ENCODE peak calls at places on chromosomes 2 and 18, in five cellular contexts. A is ovary, X is K562, I is GM12878, E is spleen. D is an unnamed sample.

GRCh38 chr2:181790716-181791649 is 100.5 kb upstream of the ITPRID2 start:
- DNase-seq in A (no peak), X (no peak), I (peak; percentile 50), E (no peak), D (no peak)

GRCh38 chr2:158726906-158727592 is 68.1 kb upstream of the DAPL1 start:
- DNase-seq in E (no peak), A (no peak), I (no peak), X (no peak), D (no peak)

GRCh38 chr2:9074930-9075329 is 71.4 kb upstream of the MBOAT2 start:
- DNase-seq in E (no peak), X (no peak), A (no peak), I (no peak), D (no peak)

GRCh38 chr2:236371010-236371409 is 106.8 kb upstream of the ASB18 start:
- DNase-seq in I (no peak), A (no peak), E (no peak), X (no peak), D (no peak)

GRCh38 chr2:226334981-226335720 is 464.5 kb downstream of the IRS1 start:
- DNase-seq in A (no peak), X (no peak), I (no peak), E (no peak), D (no peak)

GRCh38 chr2:134173338-134174016 is 80.4 kb upstream of the MGAT5 start:
- DNase-seq in A (no peak), I (no peak), E (no peak), X (no peak), D (no peak)

GRCh38 chr2:38125830-38126229 is 49.9 kb upstream of the CYP1B1 start:
- DNase-seq in X (no peak), A (no peak), E (no peak), I (no peak), D (no peak)

GRCh38 chr18:32714571-32715148 is 58.2 kb downstream of the KLHL14 start:
- DNase-seq in A (no peak), I (peak; percentile 12), E (no peak), X (no peak), D (no peak)

GRCh38 chr2:45912109-45912508 is 260.6 kb downstream of the PRKCE start:
- DNase-seq in A (no peak), E (no peak), X (no peak), I (no peak), D (no peak)

GRCh38 chr2:20231632-20232031 is 6.7 kb upstream of the SDC1 start:
- DNase-seq in E (no peak), A (no peak), X (no peak), I (no peak), D (no peak)

GRCh38 chr18:69996951-69997798 is 49.5 kb upstream of the CD226 start:
- DNase-seq in A (no peak), I (no peak), X (no peak), E (no peak), D (no peak)

GRCh38 chr2:80348953-80349352 is 44.4 kb upstream of the LRRTM1 start:
- DNase-seq in X (no peak), E (no peak), I (no peak), A (no peak), D (no peak)

GRCh38 chr18:24831091-24831490 is 370.7 kb downstream of the HRH4 start:
- DNase-seq in I (no peak), X (no peak), A (no peak), E (no peak), D (no peak)

GRCh38 chr2:199136681-199137080 is 321.1 kb downstream of the SATB2 start:
- DNase-seq in A (no peak), I (no peak), X (peak; percentile 5), E (no peak), D (no peak)

GRCh38 chr2:142176941-142177340 is 46.1 kb upstream of the LRP1B start:
- DNase-seq in A (no peak), I (no peak), X (no peak), E (no peak), D (no peak)

GRCh38 chr2:240597054-240597418 is 10.5 kb downstream of the CAPN10 start:
- DNase-seq in A (peak; percentile 14), E (peak; percentile 65), X (no peak), I (no peak), D (peak; percentile 10)

GRCh38 chr2:112793449-112793978 is 9.2 kb upstream of the IL1A start:
- DNase-seq in X (no peak), I (no peak), A (no peak), E (no peak), D (no peak)

GRCh38 chr2:209771474-209772292 is at the start of gene UNC80:
- DNase-seq in X (peak; percentile 40), E (peak; percentile 77), A (peak; percentile 52), I (no peak), D (peak; percentile 37)

GRCh38 chr2:39851691-39852110 is 72.6 kb upstream of the THUMPD2 start:
- DNase-seq in X (no peak), E (no peak), A (no peak), I (no peak), D (no peak)

GRCh38 chr2:145644820-145645302 is 1124.9 kb upstream of the ZEB2 start:
- DNase-seq in E (no peak), X (no peak), I (peak; percentile 45), A (no peak), D (no peak)

GRCh38 chr18:11034816-11035215 is 114.6 kb downstream of the PIEZO2 start:
- DNase-seq in E (no peak), X (no peak), I (no peak), A (no peak), D (no peak)

GRCh38 chr2:38406597-38407110 is 29.6 kb upstream of the ATL2 start:
- DNase-seq in A (peak; percentile 85), I (no peak), X (no peak), E (no peak), D (peak; percentile 55)

GRCh38 chr18:31679133-31679731 is 5.1 kb downstream of the B4GALT6 start:
- DNase-seq in I (no peak), A (no peak), X (no peak), E (no peak), D (no peak)

GRCh38 chr2:69846182-69847067 is 17.0 kb downstream of the GMCL1 start:
- DNase-seq in X (no peak), E (no peak), A (no peak), I (no peak), D (no peak)

GRCh38 chr2:11542275-11542819 is 8.5 kb downstream of the GREB1 start:
- DNase-seq in X (no peak), E (no peak), A (no peak), I (no peak), D (no peak)

GRCh38 chr2:144550916-144551315 is 31.0 kb upstream of the ZEB2 start:
- DNase-seq in E (no peak), I (no peak), A (no peak), X (no peak), D (no peak)

DNA sequence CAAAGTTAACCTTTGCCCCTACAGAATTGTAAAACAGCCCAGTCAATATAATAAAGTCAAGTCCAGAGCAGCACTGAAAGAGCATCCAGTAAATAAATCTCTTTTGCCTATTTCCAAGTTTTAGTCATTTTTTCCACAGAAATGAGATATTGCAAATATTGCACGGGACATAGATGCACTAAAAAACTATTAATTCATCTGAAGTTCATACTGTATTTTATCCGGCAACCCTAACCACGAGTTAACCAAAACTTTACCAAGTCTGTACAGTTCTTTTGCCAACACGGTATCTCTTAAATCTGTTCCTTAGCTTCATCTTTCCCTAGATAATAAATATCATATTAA is 484 bp upstream of the ASNSD1 start:
- DNase-seq in X (no peak), A (no peak), E (no peak), I (no peak), D (no peak)
- TF ChIP-seq POLR2A in X (no peak), A (no peak), E (no peak), I (no peak), D (no peak)

DNA sequence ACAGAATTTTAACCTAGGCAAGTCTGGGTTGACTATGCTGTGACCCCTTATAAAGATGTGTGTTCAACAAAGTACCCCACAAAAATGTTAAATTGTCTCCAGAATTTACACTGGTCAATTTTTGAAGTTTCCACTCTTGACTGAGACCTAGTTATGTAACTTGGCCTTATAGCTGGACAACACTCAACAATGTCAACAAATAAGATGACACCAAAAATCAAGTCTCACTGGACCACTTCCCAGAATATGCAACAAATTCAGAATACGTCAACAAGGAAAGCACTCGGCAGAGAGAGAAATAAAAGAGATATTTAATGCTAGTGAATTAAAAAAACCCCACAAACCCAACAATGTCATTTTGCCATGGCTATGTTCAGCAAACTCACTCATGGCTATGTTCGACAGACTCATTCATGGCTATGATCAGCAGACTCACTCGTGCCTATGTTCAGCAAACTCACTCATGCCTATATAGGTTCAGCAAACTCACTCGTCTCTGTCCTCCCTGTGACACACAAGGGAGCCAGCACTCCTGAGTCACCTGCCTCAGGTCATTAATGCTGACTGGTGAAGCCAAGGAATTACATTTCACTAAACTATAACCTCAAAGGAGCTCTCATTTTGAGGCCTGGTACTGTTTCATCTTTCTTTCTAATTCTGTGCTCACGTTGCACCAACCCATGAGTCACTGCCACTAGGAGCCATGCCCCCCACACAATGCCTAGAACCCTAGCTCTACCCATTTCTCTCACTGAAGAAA is 72.7 kb downstream of the PTPN2 start:
- DNase-seq in X (no peak), A (no peak), E (no peak), I (no peak), D (no peak)
- H3K4me3 ChIP-seq in X (no peak overlapping the region), A (no peak overlapping the region), E (no peak overlapping the region), I (no peak overlapping the region), D (no peak overlapping the region)

DNA sequence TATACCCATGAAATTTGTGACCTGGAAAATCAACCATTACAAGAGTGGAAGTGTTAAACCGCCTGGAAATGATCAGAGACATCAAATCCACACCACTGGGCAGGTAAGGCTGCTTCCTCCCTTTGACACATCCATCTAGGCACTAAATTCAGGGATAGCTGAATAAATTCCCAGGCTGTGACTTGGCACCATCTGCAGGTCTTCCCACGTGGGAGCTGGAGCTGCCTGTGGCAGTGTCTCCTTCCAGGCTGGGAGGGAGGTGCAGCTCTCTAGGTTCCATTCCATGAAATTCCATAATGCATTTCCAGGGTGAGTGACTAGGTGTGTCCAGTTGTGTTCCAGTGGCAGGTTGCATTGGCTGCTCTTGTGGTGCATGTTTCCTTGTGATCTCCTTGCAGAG is 188.9 kb upstream of the CXCR4 start:
- DNase-seq in I (no peak), A (no peak), X (no peak), E (no peak), D (no peak)
- H3K27ac ChIP-seq in I (no peak overlapping the region), A (no peak overlapping the region), X (no peak overlapping the region), E (no peak overlapping the region), D (no peak overlapping the region)

DNA sequence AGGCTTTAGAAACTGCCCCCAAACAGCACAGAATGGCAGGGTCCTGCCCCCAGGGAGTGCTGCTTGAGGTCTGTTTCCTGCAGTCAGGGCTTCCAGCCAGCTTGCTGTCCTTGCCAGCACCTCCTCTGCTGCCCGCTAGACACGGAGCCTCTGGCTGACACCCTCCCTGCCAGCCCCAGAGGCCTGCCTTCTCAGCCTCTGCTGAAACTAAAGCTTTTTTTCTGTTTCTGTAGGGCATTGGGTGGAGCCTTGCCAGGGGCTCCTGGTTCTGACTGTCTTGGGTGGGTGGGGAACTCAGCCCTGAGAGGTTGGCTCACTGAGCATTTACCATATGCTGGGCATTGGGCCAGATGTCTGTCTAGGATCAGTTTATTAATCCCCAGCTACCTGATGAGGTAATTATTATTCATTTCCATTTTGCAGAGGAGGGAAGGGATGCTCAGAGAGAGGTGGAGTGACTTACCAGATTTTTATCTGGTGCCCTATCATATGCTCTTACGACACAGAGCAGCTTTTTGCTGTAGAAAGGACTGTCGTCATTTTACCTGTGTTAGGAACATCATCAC is 35.4 kb downstream of the INPP4A start:
- DNase-seq in A (no peak), I (no peak), X (no peak), E (peak; percentile 79), D (peak; percentile 26)
- TF ChIP-seq POLR2A in A (no peak), I (no peak), X (no peak), E (no peak), D (no peak)